ENCODE peak calls at places on chromosomes 3 and 15, in four cellular contexts. One of them, this sample, is unnamed.

GRCh38 chr15:66673410-66674322 is 28.4 kb upstream of the SMAD6 start:
- DNase-seq in activated T-cell treated with anti-CD3 and anti-CD28 coated beads for 24 hours: peak
- DNase-seq in HCT116: peak
- DNase-seq in HT-29: peak
- DNase-seq in this sample: no peak

GRCh38 chr3:38317186-38317759 is 29.3 kb upstream of the XYLB start:
- DNase-seq in activated T-cell treated with anti-CD3 and anti-CD28 coated beads for 24 hours: no peak
- DNase-seq in HCT116: no peak
- DNase-seq in HT-29: peak
- DNase-seq in this sample: no peak

GRCh38 chr3:38713121-38713520 is 63.6 kb upstream of the SCN5A start:
- DNase-seq in activated T-cell treated with anti-CD3 and anti-CD28 coated beads for 24 hours: no peak
- DNase-seq in HCT116: no peak
- DNase-seq in HT-29: no peak
- DNase-seq in this sample: no peak

GRCh38 chr3:129245141-129245540 is 4.3 kb upstream of the COPG1 start:
- DNase-seq in activated T-cell treated with anti-CD3 and anti-CD28 coated beads for 24 hours: no peak
- DNase-seq in HCT116: no peak
- DNase-seq in HT-29: no peak
- DNase-seq in this sample: no peak

GRCh38 chr15:70559223-70559823 is 204.0 kb downstream of the UACA start:
- DNase-seq in activated T-cell treated with anti-CD3 and anti-CD28 coated beads for 24 hours: peak
- DNase-seq in HCT116: no peak
- DNase-seq in HT-29: no peak
- DNase-seq in this sample: no peak

GRCh38 chr3:105938101-105938500 is 69.3 kb upstream of the CBLB start:
- DNase-seq in activated T-cell treated with anti-CD3 and anti-CD28 coated beads for 24 hours: no peak
- DNase-seq in HCT116: no peak
- DNase-seq in HT-29: no peak
- DNase-seq in this sample: no peak

GRCh38 chr3:122271246-122271898 is 53.7 kb upstream of the CSTA start:
- DNase-seq in activated T-cell treated with anti-CD3 and anti-CD28 coated beads for 24 hours: no peak
- DNase-seq in HCT116: no peak
- DNase-seq in HT-29: no peak
- DNase-seq in this sample: no peak

GRCh38 chr15:56234804-56235203 is 8.9 kb downstream of the RFX7 start:
- DNase-seq in activated T-cell treated with anti-CD3 and anti-CD28 coated beads for 24 hours: no peak
- DNase-seq in HCT116: no peak
- DNase-seq in HT-29: no peak
- DNase-seq in this sample: no peak

GRCh38 chr15:100334015-100334414 is 7.8 kb downstream of the ADAMTS17 start:
- DNase-seq in activated T-cell treated with anti-CD3 and anti-CD28 coated beads for 24 hours: no peak
- DNase-seq in HCT116: no peak
- DNase-seq in HT-29: no peak
- DNase-seq in this sample: no peak

GRCh38 chr3:101270158-101270557 is 50.2 kb downstream of the IMPG2 start:
- DNase-seq in activated T-cell treated with anti-CD3 and anti-CD28 coated beads for 24 hours: no peak
- DNase-seq in HCT116: no peak
- DNase-seq in HT-29: no peak
- DNase-seq in this sample: no peak

GRCh38 chr3:44468572-44469520 is 8.6 kb downstream of the ZNF445 start:
- DNase-seq in activated T-cell treated with anti-CD3 and anti-CD28 coated beads for 24 hours: peak
- DNase-seq in HCT116: peak
- DNase-seq in HT-29: no peak
- DNase-seq in this sample: no peak